ENCODE peak calls at places on chromosomes 6 and 20, in ten cellular contexts. One of them, this sample, is unnamed. For H3K4me1, the result is how much of the 10 kb centered on the place peaks cover.

GRCh38 chr20:25148181-25148981 is 47.1 kb upstream of the ENTPD6 start:
- DNase-seq in stomach: peak
- DNase-seq in spleen: peak
- DNase-seq in HCT116: no peak
- DNase-seq in GM23338: peak
- DNase-seq in vagina: no peak
- DNase-seq in HepG2: no peak
- DNase-seq in sigmoid colon: peak
- DNase-seq in GM12878: no peak
- DNase-seq in Panc1: no peak
- DNase-seq in this sample: peak

GRCh38 chr20:58420798-58421496 is 31.9 kb downstream of the VAPB start:
- DNase-seq in stomach: no peak
- DNase-seq in spleen: no peak
- DNase-seq in HCT116: peak
- DNase-seq in GM23338: no peak
- DNase-seq in vagina: no peak
- DNase-seq in HepG2: no peak
- DNase-seq in sigmoid colon: no peak
- DNase-seq in GM12878: no peak
- DNase-seq in Panc1: no peak
- DNase-seq in this sample: no peak

GRCh38 chr6:168116975-168117899 is 38.2 kb upstream of the FRMD1 start:
- DNase-seq in stomach: no peak
- DNase-seq in spleen: peak
- DNase-seq in HCT116: no peak
- DNase-seq in GM23338: no peak
- DNase-seq in vagina: no peak
- DNase-seq in HepG2: peak
- DNase-seq in sigmoid colon: peak
- DNase-seq in GM12878: no peak
- DNase-seq in Panc1: no peak
- DNase-seq in this sample: peak

GRCh38 chr6:112511441-112511840 is 164.3 kb downstream of the RFPL4B start:
- DNase-seq in stomach: no peak
- DNase-seq in spleen: no peak
- DNase-seq in HCT116: peak
- DNase-seq in GM23338: no peak
- DNase-seq in vagina: no peak
- DNase-seq in HepG2: no peak
- DNase-seq in sigmoid colon: no peak
- DNase-seq in GM12878: no peak
- DNase-seq in Panc1: no peak
- DNase-seq in this sample: no peak

GRCh38 chr6:97405818-97406409 is 122.9 kb upstream of the MMS22L start:
- DNase-seq in stomach: no peak
- DNase-seq in spleen: no peak
- DNase-seq in HCT116: no peak
- DNase-seq in GM23338: peak
- DNase-seq in vagina: no peak
- DNase-seq in HepG2: no peak
- DNase-seq in sigmoid colon: no peak
- DNase-seq in GM12878: no peak
- DNase-seq in Panc1: no peak
- DNase-seq in this sample: no peak

GRCh38 chr20:10636326-10636818 is 37.4 kb downstream of the JAG1 start:
- DNase-seq in stomach: no peak
- DNase-seq in spleen: no peak
- DNase-seq in HCT116: no peak
- DNase-seq in GM23338: no peak
- DNase-seq in vagina: no peak
- DNase-seq in HepG2: peak
- DNase-seq in sigmoid colon: no peak
- DNase-seq in GM12878: no peak
- DNase-seq in Panc1: no peak
- DNase-seq in this sample: no peak

GRCh38 chr6:35181313-35181932 is 32.3 kb upstream of the SCUBE3 start:
- DNase-seq in stomach: no peak
- DNase-seq in spleen: no peak
- DNase-seq in HCT116: no peak
- DNase-seq in GM23338: no peak
- DNase-seq in vagina: no peak
- DNase-seq in HepG2: no peak
- DNase-seq in sigmoid colon: peak
- DNase-seq in GM12878: no peak
- DNase-seq in Panc1: no peak
- DNase-seq in this sample: no peak

GRCh38 chr20:45704969-45705637 is at the start of gene WFDC10B:
- DNase-seq in stomach: no peak
- DNase-seq in spleen: no peak
- DNase-seq in HCT116: no peak
- DNase-seq in GM23338: no peak
- DNase-seq in vagina: no peak
- DNase-seq in HepG2: no peak
- DNase-seq in sigmoid colon: no peak
- DNase-seq in GM12878: no peak
- DNase-seq in Panc1: no peak
- DNase-seq in this sample: no peak

GRCh38 chr6:154276810-154277577 is 79.6 kb downstream of the IPCEF1 start:
- DNase-seq in stomach: no peak
- DNase-seq in spleen: no peak
- DNase-seq in HCT116: peak
- DNase-seq in GM23338: peak
- DNase-seq in vagina: no peak
- DNase-seq in HepG2: peak
- DNase-seq in sigmoid colon: no peak
- DNase-seq in GM12878: no peak
- DNase-seq in Panc1: no peak
- DNase-seq in this sample: no peak

GRCh38 chr20:17992224-17992637 is 23.4 kb downstream of the MGME1 start:
- DNase-seq in stomach: no peak
- DNase-seq in spleen: no peak
- DNase-seq in HCT116: no peak
- DNase-seq in GM23338: no peak
- DNase-seq in vagina: no peak
- DNase-seq in HepG2: no peak
- DNase-seq in sigmoid colon: no peak
- DNase-seq in GM12878: peak
- DNase-seq in Panc1: no peak
- DNase-seq in this sample: no peak

GRCh38 chr6:148648754-148649453 is 97.9 kb upstream of the UST start:
- DNase-seq in stomach: no peak
- DNase-seq in spleen: no peak
- DNase-seq in HCT116: no peak
- DNase-seq in GM23338: no peak
- DNase-seq in vagina: no peak
- DNase-seq in HepG2: no peak
- DNase-seq in sigmoid colon: no peak
- DNase-seq in GM12878: no peak
- DNase-seq in Panc1: no peak
- DNase-seq in this sample: no peak

GRCh38 chr6:157244780-157245179 is 78.5 kb downstream of the TMEM242 start:
- DNase-seq in stomach: no peak
- DNase-seq in spleen: peak
- DNase-seq in HCT116: no peak
- DNase-seq in GM23338: no peak
- DNase-seq in vagina: no peak
- DNase-seq in HepG2: no peak
- DNase-seq in sigmoid colon: no peak
- DNase-seq in GM12878: no peak
- DNase-seq in Panc1: no peak
- DNase-seq in this sample: no peak

GRCh38 chr20:49775229-49775693 is 37.4 kb upstream of the SLC9A8 start:
- DNase-seq in stomach: peak
- DNase-seq in spleen: no peak
- DNase-seq in HCT116: peak
- DNase-seq in GM23338: peak
- DNase-seq in vagina: no peak
- DNase-seq in HepG2: peak
- DNase-seq in sigmoid colon: peak
- DNase-seq in GM12878: no peak
- DNase-seq in Panc1: peak
- DNase-seq in this sample: no peak
- TF ChIP-seq POLR2AphosphoS5 in stomach: peak
- TF ChIP-seq POLR2AphosphoS5 in spleen: peak
- TF ChIP-seq POLR2AphosphoS5 in HCT116: peak
- TF ChIP-seq POLR2AphosphoS5 in GM23338: no peak
- TF ChIP-seq POLR2AphosphoS5 in vagina: peak
- TF ChIP-seq POLR2AphosphoS5 in HepG2: no peak
- TF ChIP-seq POLR2AphosphoS5 in sigmoid colon: peak
- TF ChIP-seq POLR2AphosphoS5 in GM12878: no peak
- TF ChIP-seq POLR2AphosphoS5 in Panc1: no peak
- TF ChIP-seq POLR2AphosphoS5 in this sample: peak

DNA sequence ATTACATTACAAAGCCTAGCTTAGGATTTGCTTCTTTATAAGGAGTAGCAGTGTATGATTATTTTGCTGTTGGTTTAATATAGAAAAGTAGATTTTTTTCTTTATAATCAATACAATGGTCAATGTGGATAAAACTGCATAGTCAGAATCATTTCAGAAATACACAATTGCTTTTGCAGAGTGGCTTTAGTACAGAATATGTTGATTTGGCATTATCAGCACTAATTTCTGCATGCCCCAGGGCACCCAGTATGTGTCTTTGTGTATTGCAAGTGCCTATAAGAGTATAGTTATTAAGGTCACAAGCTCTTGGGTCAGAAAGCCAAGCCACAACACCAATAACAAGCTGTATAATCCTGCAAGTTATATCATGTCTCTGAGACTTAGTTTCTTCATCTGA is 258.4 kb downstream of the PLCB1 start:
- DNase-seq in stomach: no peak
- DNase-seq in spleen: no peak
- DNase-seq in HCT116: no peak
- DNase-seq in GM23338: no peak
- DNase-seq in vagina: no peak
- DNase-seq in HepG2: no peak
- DNase-seq in sigmoid colon: no peak
- DNase-seq in GM12878: no peak
- DNase-seq in Panc1: no peak
- DNase-seq in this sample: no peak
- H3K4me1 ChIP-seq in stomach: under half
- H3K4me1 ChIP-seq in spleen: under half
- H3K4me1 ChIP-seq in HCT116: under half
- H3K4me1 ChIP-seq in GM23338: under half
- H3K4me1 ChIP-seq in vagina: under half
- H3K4me1 ChIP-seq in HepG2: half or more
- H3K4me1 ChIP-seq in sigmoid colon: under half
- H3K4me1 ChIP-seq in GM12878: under half
- H3K4me1 ChIP-seq in Panc1: under half
- H3K4me1 ChIP-seq in this sample: under half

DNA sequence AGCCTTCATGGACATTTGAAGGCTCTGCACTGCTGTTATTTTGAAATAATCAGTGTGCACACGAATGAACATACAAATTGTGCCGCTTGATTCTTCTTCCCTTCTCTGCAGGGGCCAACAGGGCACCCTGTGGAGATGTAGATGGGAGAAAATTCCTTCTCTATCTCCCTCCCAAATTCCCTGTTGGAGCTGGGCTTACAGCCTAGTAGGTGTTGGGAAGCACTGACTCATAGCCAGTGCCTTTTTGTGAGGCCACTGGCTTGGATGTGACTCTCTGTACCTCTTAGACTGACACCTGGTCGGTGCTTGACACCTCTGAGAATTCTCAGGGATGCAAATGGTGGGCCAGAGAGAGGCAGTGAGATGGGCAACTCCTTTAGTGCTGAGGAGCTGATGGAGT is 89.6 kb upstream of the MAP3K7 start:
- DNase-seq in stomach: no peak
- DNase-seq in spleen: no peak
- DNase-seq in HCT116: no peak
- DNase-seq in GM23338: peak
- DNase-seq in vagina: no peak
- DNase-seq in HepG2: no peak
- DNase-seq in sigmoid colon: no peak
- DNase-seq in GM12878: no peak
- DNase-seq in Panc1: no peak
- DNase-seq in this sample: no peak
- TF ChIP-seq POLR2AphosphoS5 in stomach: no peak
- TF ChIP-seq POLR2AphosphoS5 in spleen: no peak
- TF ChIP-seq POLR2AphosphoS5 in HCT116: no peak
- TF ChIP-seq POLR2AphosphoS5 in GM23338: peak
- TF ChIP-seq POLR2AphosphoS5 in vagina: no peak
- TF ChIP-seq POLR2AphosphoS5 in HepG2: no peak
- TF ChIP-seq POLR2AphosphoS5 in sigmoid colon: no peak
- TF ChIP-seq POLR2AphosphoS5 in GM12878: no peak
- TF ChIP-seq POLR2AphosphoS5 in Panc1: no peak
- TF ChIP-seq POLR2AphosphoS5 in this sample: no peak

GRCh38 chr6:5333653-5334052 is 72.3 kb downstream of the FARS2 start:
- DNase-seq in stomach: no peak
- DNase-seq in spleen: no peak
- DNase-seq in HCT116: no peak
- DNase-seq in GM23338: no peak
- DNase-seq in vagina: no peak
- DNase-seq in HepG2: peak
- DNase-seq in sigmoid colon: no peak
- DNase-seq in GM12878: no peak
- DNase-seq in Panc1: no peak
- DNase-seq in this sample: no peak

GRCh38 chr6:5335020-5335419 is 73.7 kb downstream of the FARS2 start:
- DNase-seq in stomach: no peak
- DNase-seq in spleen: no peak
- DNase-seq in HCT116: no peak
- DNase-seq in GM23338: no peak
- DNase-seq in vagina: no peak
- DNase-seq in HepG2: no peak
- DNase-seq in sigmoid colon: no peak
- DNase-seq in GM12878: peak
- DNase-seq in Panc1: no peak
- DNase-seq in this sample: no peak

GRCh38 chr6:5337573-5337972 is 76.3 kb downstream of the FARS2 start:
- DNase-seq in stomach: no peak
- DNase-seq in spleen: no peak
- DNase-seq in HCT116: no peak
- DNase-seq in GM23338: peak
- DNase-seq in vagina: no peak
- DNase-seq in HepG2: no peak
- DNase-seq in sigmoid colon: no peak
- DNase-seq in GM12878: no peak
- DNase-seq in Panc1: no peak
- DNase-seq in this sample: no peak

GRCh38 chr6:5331860-5332442 is 70.6 kb downstream of the FARS2 start:
- DNase-seq in stomach: no peak
- DNase-seq in spleen: no peak
- DNase-seq in HCT116: no peak
- DNase-seq in GM23338: no peak
- DNase-seq in vagina: no peak
- DNase-seq in HepG2: no peak
- DNase-seq in sigmoid colon: no peak
- DNase-seq in GM12878: no peak
- DNase-seq in Panc1: no peak
- DNase-seq in this sample: no peak

DNA sequence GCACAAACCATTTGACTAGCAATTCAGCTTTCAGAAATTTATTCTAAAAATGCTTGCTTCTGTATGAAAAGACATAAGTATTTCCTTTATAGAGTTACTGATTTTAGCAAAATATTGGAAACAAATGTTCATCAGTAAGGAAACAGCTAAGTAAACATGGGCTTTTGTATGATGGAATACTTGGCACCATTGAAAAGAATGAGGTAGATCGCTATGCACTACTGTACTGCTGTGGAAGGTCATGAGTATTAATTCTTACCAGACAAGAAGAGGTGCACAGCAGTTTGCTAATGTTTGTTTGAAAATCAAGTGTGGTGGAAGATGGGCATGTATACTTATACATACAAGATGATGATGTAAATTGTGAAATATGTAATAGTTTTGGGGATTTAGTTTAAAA is 73.0 kb downstream of the FARS2 start:
- DNase-seq in stomach: no peak
- DNase-seq in spleen: no peak
- DNase-seq in HCT116: no peak
- DNase-seq in GM23338: no peak
- DNase-seq in vagina: no peak
- DNase-seq in HepG2: no peak
- DNase-seq in sigmoid colon: no peak
- DNase-seq in GM12878: no peak
- DNase-seq in Panc1: no peak
- DNase-seq in this sample: no peak
- H3K4me1 ChIP-seq in stomach: under half
- H3K4me1 ChIP-seq in spleen: under half
- H3K4me1 ChIP-seq in HCT116: under half
- H3K4me1 ChIP-seq in GM23338: under half
- H3K4me1 ChIP-seq in vagina: under half
- H3K4me1 ChIP-seq in HepG2: under half
- H3K4me1 ChIP-seq in sigmoid colon: under half
- H3K4me1 ChIP-seq in GM12878: under half
- H3K4me1 ChIP-seq in Panc1: under half
- H3K4me1 ChIP-seq in this sample: under half